ENCODE peak calls at places on chromosome 11, in seven cellular contexts. O, G, D, P, U, T and R are unnamed samples.

GRCh38 chr11:116732740-116733385 is 39.9 kb downstream of the BUD13 start:
- DNase-seq in P (peak), O (peak), G (peak), U (peak), T (peak), D (peak), R (peak)

GRCh38 chr11:43578346-43579170 is 102.0 kb upstream of the HSD17B12 start:
- DNase-seq in T (no peak), G (peak), O (peak), U (no peak), P (no peak), D (no peak), R (peak)

GRCh38 chr11:44318369-44318768 is 8.4 kb upstream of the ALX4 start:
- DNase-seq in G (no peak), U (no peak), T (no peak), O (no peak), D (no peak), P (no peak), R (no peak)

GRCh38 chr11:73140213-73141030 is 1.7 kb downstream of the FCHSD2 start:
- DNase-seq in P (peak), D (peak), U (peak), T (no peak), G (peak), O (peak), R (peak)

GRCh38 chr11:15327786-15328231 is 213.1 kb downstream of the INSC start:
- DNase-seq in P (peak), D (peak), T (no peak), U (peak), G (peak), O (peak), R (peak)

GRCh38 chr11:109285465-109285864 is 136.5 kb upstream of the C11orf87 start:
- DNase-seq in O (no peak), P (no peak), U (no peak), G (no peak), T (no peak), D (no peak), R (no peak)

GRCh38 chr11:10778217-10778970 is 27.3 kb downstream of the CTR9 start:
- DNase-seq in O (peak), P (no peak), T (no peak), U (peak), G (peak), D (no peak), R (peak)

GRCh38 chr11:59394186-59394585 is 32.0 kb downstream of the OR5A2 start:
- DNase-seq in D (no peak), G (no peak), U (no peak), T (no peak), P (no peak), O (no peak), R (no peak)

GRCh38 chr11:34865261-34865660 is 50.9 kb downstream of the APIP start:
- DNase-seq in O (no peak), D (no peak), U (no peak), T (no peak), G (no peak), P (no peak), R (no peak)

GRCh38 chr11:64858467-64859401 is 14.3 kb upstream of the CDC42BPG start:
- DNase-seq in P (no peak), T (no peak), G (no peak), O (no peak), D (no peak), U (peak), R (no peak)

GRCh38 chr11:47254381-47254780 is 3.4 kb upstream of the NR1H3 start:
- DNase-seq in G (no peak), O (peak), P (no peak), T (no peak), D (no peak), U (peak), R (no peak)

GRCh38 chr11:123570939-123571590 is 83.4 kb downstream of the SCN3B start:
- DNase-seq in D (no peak), P (no peak), O (no peak), G (no peak), U (no peak), T (no peak), R (no peak)

GRCh38 chr11:123567466-123567865 is 87.0 kb downstream of the SCN3B start:
- DNase-seq in U (no peak), G (peak), T (no peak), P (no peak), D (no peak), O (no peak), R (no peak)

GRCh38 chr11:123566852-123567251 is 87.6 kb downstream of the SCN3B start:
- DNase-seq in D (no peak), G (no peak), U (no peak), T (no peak), P (no peak), O (no peak), R (no peak)

GRCh38 chr11:123568367-123568870 is 86.0 kb downstream of the SCN3B start:
- DNase-seq in U (no peak), D (no peak), T (no peak), G (no peak), P (no peak), O (no peak), R (no peak)

GRCh38 chr11:123569387-123569786 is 85.0 kb downstream of the SCN3B start:
- DNase-seq in D (no peak), T (no peak), P (no peak), G (no peak), U (no peak), O (no peak), R (no peak)
- H3K4me3 ChIP-seq in D (no peak), T (no peak), P (no peak), G (no peak), U (no peak), O (no peak), R (no peak)

GRCh38 chr11:76798202-76798581 is 15.0 kb downstream of the TSKU start:
- DNase-seq in P (no peak), O (no peak), D (no peak), U (no peak), T (no peak), G (no peak), R (no peak)

GRCh38 chr11:76800466-76801200 is 17.5 kb downstream of the TSKU start:
- DNase-seq in T (no peak), D (no peak), O (no peak), G (no peak), U (no peak), P (no peak), R (no peak)

GRCh38 chr11:76798656-76799055 is 15.5 kb downstream of the TSKU start:
- DNase-seq in D (no peak), T (no peak), O (no peak), P (no peak), G (no peak), U (no peak), R (no peak)

GRCh38 chr11:76797341-76798201 is 14.4 kb downstream of the TSKU start:
- DNase-seq in P (no peak), G (no peak), T (no peak), O (no peak), U (no peak), D (no peak), R (no peak)

GRCh38 chr11:76799061-76799804 is 16.1 kb downstream of the TSKU start:
- DNase-seq in G (peak), U (peak), T (no peak), P (peak), D (peak), O (peak), R (peak)
- TF ChIP-seq CTCF in G (peak), U (peak), T (peak), P (peak), D (peak), O (peak), R (peak)

GRCh38 chr11:18623707-18624106 is 10.4 kb downstream of the SPTY2D1 start:
- DNase-seq in U (no peak), G (no peak), T (no peak), P (no peak), O (no peak), D (no peak), R (no peak)

GRCh38 chr11:18614667-18615066 is 15.1 kb downstream of the MISFA start:
- DNase-seq in D (no peak), P (no peak), U (no peak), O (no peak), G (no peak), T (no peak), R (no peak)

GRCh38 chr11:18615628-18616392 is 16.2 kb downstream of the MISFA start:
- DNase-seq in O (peak), G (no peak), T (peak), P (no peak), U (no peak), D (no peak), R (peak)

GRCh38 chr11:18617688-18618340 is 16.3 kb downstream of the SPTY2D1 start:
- DNase-seq in U (no peak), O (peak), D (no peak), T (peak), P (no peak), G (peak), R (peak)

GRCh38 chr11:18618341-18619025 is 15.7 kb downstream of the SPTY2D1 start:
- DNase-seq in D (no peak), T (no peak), O (peak), P (no peak), U (no peak), G (peak), R (peak)
- H3K4me3 ChIP-seq in D (no peak), T (peak), O (no peak), P (no peak), U (no peak), G (no peak), R (no peak)

GRCh38 chr11:131744847-131745246 is 374.4 kb downstream of the NTM start:
- DNase-seq in G (no peak), T (no peak), P (no peak), D (no peak), U (no peak), O (peak), R (peak)
- TF ChIP-seq CTCF in G (no peak), T (no peak), P (no peak), D (no peak), U (no peak), O (no peak), R (no peak)

DNA sequence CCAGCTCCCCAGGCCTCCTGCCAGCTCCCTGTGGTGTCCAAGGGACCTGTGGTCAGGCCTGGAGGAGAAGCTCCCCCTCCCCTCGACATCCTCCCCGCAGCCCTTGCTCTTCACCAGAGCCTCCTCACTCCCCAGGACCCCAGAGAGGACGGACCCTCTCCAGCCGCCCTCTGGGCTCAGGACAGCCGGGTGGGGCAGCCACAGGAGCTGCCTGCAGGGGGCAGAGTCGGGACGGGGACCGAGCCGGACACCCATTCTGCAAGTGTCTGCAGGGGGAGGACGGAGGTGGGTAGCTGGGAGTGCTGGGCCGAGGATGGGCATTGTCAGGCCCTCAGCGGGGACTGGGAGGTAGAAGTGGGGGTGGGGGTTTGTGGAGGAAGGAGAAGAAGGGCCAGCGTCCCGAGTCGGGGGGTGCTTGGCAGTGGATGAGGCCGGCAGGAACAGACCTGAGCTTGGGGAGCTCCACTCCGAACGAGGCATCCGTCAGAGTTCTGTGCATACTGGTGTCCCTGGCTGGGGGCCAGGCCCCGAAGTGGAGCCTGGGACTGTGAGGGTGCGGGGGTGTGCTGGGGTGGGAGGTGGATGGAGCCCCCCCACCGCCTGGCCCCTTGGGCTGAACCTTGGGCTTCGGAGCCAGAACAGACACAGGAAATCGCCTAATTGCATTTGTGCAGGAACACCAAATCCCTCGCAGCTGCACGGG is 15.2 kb downstream of the PRR33 start:
- DNase-seq in D (peak), T (no peak), O (peak), U (peak), P (peak), G (no peak), R (peak)
- H3K4me3 ChIP-seq in D (no peak), T (no peak), O (no peak), U (no peak), P (no peak), G (no peak), R (no peak)

GRCh38 chr11:1708716-1709115 is 11.7 kb downstream of the KRTAP5-6 start:
- DNase-seq in D (no peak), U (no peak), G (no peak), O (no peak), P (no peak), T (no peak), R (no peak)
- TF ChIP-seq CTCF in D (no peak), U (no peak), G (no peak), O (no peak), P (no peak), T (no peak), R (no peak)

GRCh38 chr11:96341237-96342130 is 1.5 kb downstream of the MAML2 start:
- DNase-seq in U (peak), D (peak), G (peak), T (no peak), O (peak), P (no peak), R (peak)
- H3K4me3 ChIP-seq in U (peak), D (peak), G (peak), T (peak), O (peak), P (peak), R (peak)

GRCh38 chr11:106288057-106288456 is 210.6 kb downstream of the AASDHPPT start:
- DNase-seq in G (no peak), T (no peak), O (no peak), D (no peak), U (no peak), P (no peak), R (no peak)

GRCh38 chr11:106286881-106287504 is 209.5 kb downstream of the AASDHPPT start:
- DNase-seq in G (no peak), P (no peak), T (no peak), D (no peak), U (no peak), O (no peak), R (no peak)

DNA sequence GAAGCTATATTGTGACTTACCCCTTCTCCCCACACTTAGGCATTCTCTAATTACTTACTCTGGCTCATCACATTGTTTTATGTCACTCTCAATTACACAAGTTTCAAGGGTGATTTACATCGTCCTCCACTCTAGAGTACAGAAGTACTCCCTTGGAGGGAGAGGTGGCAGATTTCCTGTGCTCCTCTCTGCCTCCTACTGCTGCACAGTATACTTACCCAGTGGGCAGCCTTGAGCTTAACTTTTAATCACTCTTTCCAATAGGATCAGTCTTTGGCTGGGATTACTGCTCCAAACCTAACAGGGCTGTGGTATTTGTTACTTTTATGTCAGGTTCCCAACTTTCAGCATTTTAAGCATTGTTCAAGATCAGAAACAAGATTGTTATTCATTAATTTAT is 211.5 kb downstream of the AASDHPPT start:
- DNase-seq in G (no peak), U (no peak), D (no peak), P (no peak), O (no peak), T (no peak), R (no peak)
- TF ChIP-seq CTCF in G (peak), U (no peak), D (no peak), P (no peak), O (no peak), T (no peak), R (no peak)